ENCODE peak calls at places on chromosomes 7 and 10, in four cellular contexts. J, C, Y and T are unnamed samples.
A peak's percentile ranks its signal among the peaks of the same experiment; 100 is the strongest.

GRCh38 chr7:25069900-25070443 is 55.1 kb downstream of the CYCS start:
- DNase-seq in C (peak; percentile 46), Y (peak; percentile 57), J (peak; percentile 61), T (peak; percentile 44)

GRCh38 chr7:132321387-132321786 is 254.9 kb downstream of the PLXNA4 start:
- DNase-seq in C (no peak), Y (no peak), J (no peak), T (no peak)

GRCh38 chr7:26603631-26604030 is 260.8 kb downstream of the SKAP2 start:
- DNase-seq in C (no peak), J (no peak), Y (no peak), T (no peak)

GRCh38 chr10:50629495-50630122 is 5.9 kb upstream of the SGMS1 start:
- DNase-seq in C (no peak), Y (no peak), J (no peak), T (no peak)

GRCh38 chr10:89869180-89869579 is 167.8 kb downstream of the KIF20B start:
- DNase-seq in J (no peak), C (no peak), Y (no peak), T (no peak)

GRCh38 chr10:118290471-118290995 is 51.6 kb downstream of the FAM204A start:
- DNase-seq in J (no peak), C (no peak), Y (no peak), T (no peak)

GRCh38 chr7:140390466-140391190 is 7.7 kb downstream of the SLC37A3 start:
- DNase-seq in C (no peak), Y (no peak), J (no peak), T (no peak)

GRCh38 chr7:140640727-140641531 is at the start of gene DENND2A:
- DNase-seq in J (peak; percentile 93), C (peak; percentile 70), Y (peak; percentile 84), T (no peak)

GRCh38 chr7:150877545-150877944 is 25.2 kb downstream of the AOC1 start:
- DNase-seq in C (no peak), J (no peak), Y (no peak), T (no peak)

GRCh38 chr10:128220011-128220410 is 93.8 kb upstream of the MKI67 start:
- DNase-seq in J (no peak), Y (no peak), C (no peak), T (no peak)

GRCh38 chr7:18974803-18975202 is 142.6 kb downstream of the TWIST1 start:
- DNase-seq in J (no peak), C (no peak), Y (no peak), T (no peak)

GRCh38 chr7:138992052-138992531 is 10.9 kb upstream of the KIAA1549 start:
- DNase-seq in Y (no peak), J (no peak), C (no peak), T (no peak)

GRCh38 chr10:11407939-11408338 is 203.5 kb downstream of the USP6NL start:
- DNase-seq in Y (no peak), C (no peak), J (no peak), T (peak; percentile 12)

GRCh38 chr10:11415095-11415494 is 196.4 kb downstream of the USP6NL start:
- DNase-seq in Y (no peak), J (no peak), C (no peak), T (no peak)

GRCh38 chr10:11414314-11415038 is 197.0 kb downstream of the USP6NL start:
- DNase-seq in J (no peak), C (no peak), Y (no peak), T (no peak)

GRCh38 chr10:11409357-11409756 is 202.1 kb downstream of the USP6NL start:
- DNase-seq in J (no peak), Y (no peak), C (no peak), T (no peak)

GRCh38 chr10:11411926-11412545 is 199.4 kb downstream of the USP6NL start:
- DNase-seq in Y (no peak), J (no peak), C (no peak), T (no peak)
- TF ChIP-seq CTCF in Y (no peak), J (no peak), C (no peak), T (no peak)

GRCh38 chr10:71075759-71076472 is 136.5 kb upstream of the UNC5B start:
- DNase-seq in J (peak; percentile 6), Y (no peak), C (no peak), T (no peak)
- H3K9me3 ChIP-seq in J (no peaks in the 10 kb centered on the region), Y (no peaks in the 10 kb centered on the region), C (no peaks in the 10 kb centered on the region), T (no peaks in the 10 kb centered on the region)

DNA sequence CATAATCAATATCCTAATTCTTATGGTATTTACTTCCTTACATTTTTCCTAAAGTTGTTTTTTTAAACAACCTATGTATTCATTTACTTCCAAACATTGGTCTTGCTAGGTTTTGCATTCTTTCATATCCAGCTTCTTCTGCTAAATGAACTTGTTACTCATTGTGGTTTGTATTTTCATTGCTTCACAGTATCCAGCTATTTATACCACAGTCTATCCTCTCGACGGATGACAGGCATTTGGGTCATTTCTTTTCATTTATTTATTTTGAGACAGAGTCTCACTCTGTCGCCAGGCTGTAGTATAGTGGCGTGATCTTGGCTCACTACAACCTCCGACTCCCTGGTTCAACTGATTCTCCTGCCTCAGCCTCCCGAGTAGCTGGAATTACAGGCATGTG is 66.8 kb downstream of the CCDC6 start:
- DNase-seq in C (no peak), Y (no peak), J (no peak), T (no peak)
- H3K27ac ChIP-seq in C (no peak overlapping the region), Y (no peak overlapping the region), J (no peak overlapping the region), T (no peak overlapping the region)

GRCh38 chr7:99629643-99630042 is 12.9 kb downstream of the ZSCAN25 start:
- DNase-seq in C (no peak), J (no peak), Y (no peak), T (no peak)

GRCh38 chr7:99627513-99627912 is 10.8 kb downstream of the ZSCAN25 start:
- DNase-seq in J (no peak), C (no peak), Y (no peak), T (no peak)

GRCh38 chr7:99628471-99629465 is 12.0 kb downstream of the ZSCAN25 start:
- DNase-seq in J (no peak), C (no peak), Y (no peak), T (no peak)

GRCh38 chr7:99626661-99627060 is 9.9 kb downstream of the ZSCAN25 start:
- DNase-seq in Y (no peak), C (no peak), J (no peak), T (no peak)

GRCh38 chr7:99631311-99632109 is 14.8 kb downstream of the ZSCAN25 start:
- DNase-seq in Y (no peak), C (no peak), J (no peak), T (no peak)
- TF ChIP-seq CTCF in Y (no peak), C (no peak), J (no peak), T (no peak)

GRCh38 chr10:81297292-81297691 is 577.7 kb upstream of the NRG3 start:
- DNase-seq in J (no peak), C (no peak), Y (no peak), T (no peak)
- H3K9me3 ChIP-seq in J (no peaks in the 10 kb centered on the region), C (no peaks in the 10 kb centered on the region), Y (no peaks in the 10 kb centered on the region), T (no peaks in the 10 kb centered on the region)